ENCODE peak calls at places on chromosomes 11 and 22, in five cellular contexts. V is HL-60, W is heart right ventricle, X is CD14-positive monocyte, L is K562. F is an unnamed sample.

GRCh38 chr11:60916669-60917206 is 2.8 kb downstream of the TMEM109 start:
- DNase-seq in L (no peak), W (no peak), X (no peak), V (no peak), F (no peak)

GRCh38 chr11:59040607-59041006 is 45.5 kb upstream of the GLYATL1B start:
- DNase-seq in W (no peak), X (no peak), V (no peak), L (no peak), F (no peak)

GRCh38 chr11:73997120-73997772 is 11.6 kb downstream of the UCP3 start:
- DNase-seq in L (no peak), W (no peak), X (peak; percentile 1), V (no peak), F (no peak)

GRCh38 chr11:27100534-27100933 is 59.9 kb downstream of the BBOX1 start:
- DNase-seq in W (no peak), L (no peak), X (no peak), V (no peak), F (no peak)

GRCh38 chr11:133977067-133977681 is 20.4 kb upstream of the IGSF9B start:
- DNase-seq in W (no peak), L (no peak), X (no peak), V (no peak), F (no peak)

GRCh38 chr11:34044664-34045485 is 6.7 kb upstream of the CAPRIN1 start:
- DNase-seq in W (no peak), X (peak; percentile 80), V (no peak), L (peak; percentile 54), F (no peak)

GRCh38 chr11:15903246-15903645 is 453.1 kb downstream of the SOX6 start:
- DNase-seq in L (no peak), V (no peak), W (no peak), X (no peak), F (no peak)

GRCh38 chr22:37089451-37089850 is 20.1 kb downstream of the TMPRSS6 start:
- DNase-seq in W (no peak), V (no peak), L (no peak), X (no peak), F (no peak)

GRCh38 chr22:33851985-33852384 is 68.3 kb downstream of the LARGE1 start:
- DNase-seq in X (no peak), V (no peak), W (no peak), L (no peak), F (no peak)

GRCh38 chr11:13666708-13667107 is 1.8 kb upstream of the FAR1 start:
- DNase-seq in V (no peak), W (no peak), X (no peak), L (no peak), F (no peak)

GRCh38 chr11:44899959-44900358 is 50.7 kb downstream of the TP53I11 start:
- DNase-seq in L (peak; percentile 75), X (no peak), W (no peak), V (no peak), F (no peak)

GRCh38 chr22:38772624-38772873 is 16.8 kb upstream of the SUN2 start:
- DNase-seq in X (no peak), L (no peak), W (no peak), V (no peak), F (no peak)

GRCh38 chr11:10394229-10395100 is 60.6 kb upstream of the AMPD3 start:
- DNase-seq in L (no peak), X (no peak), V (no peak), W (no peak), F (no peak)

GRCh38 chr11:118176400-118177134 is at the start of gene SCN2B:
- DNase-seq in V (no peak), W (no peak), L (no peak), X (no peak), F (no peak)

GRCh38 chr11:5596611-5597201 is at the start of gene TRIM6:
- DNase-seq in L (peak; percentile 65), W (peak; percentile 55), X (peak; percentile 49), V (peak; percentile 28), F (no peak)

GRCh38 chr22:19117111-19117512 is 5.1 kb downstream of the DGCR2 start:
- DNase-seq in V (no peak), W (no peak), L (no peak), X (no peak), F (no peak)

GRCh38 chr22:19113429-19113828 is 8.8 kb downstream of the DGCR2 start:
- DNase-seq in V (no peak), L (no peak), X (no peak), W (no peak), F (peak; percentile 12)

GRCh38 chr22:19118601-19118880 is 3.7 kb downstream of the DGCR2 start:
- DNase-seq in V (no peak), X (no peak), W (no peak), L (no peak), F (peak; percentile 22)

GRCh38 chr22:19114984-19115552 is 7.1 kb downstream of the DGCR2 start:
- DNase-seq in X (no peak), V (no peak), W (no peak), L (peak; percentile 71), F (peak; percentile 66)

GRCh38 chr22:19115628-19116027 is 6.6 kb downstream of the DGCR2 start:
- DNase-seq in L (no peak), W (no peak), V (no peak), X (no peak), F (no peak)
- TF ChIP-seq CTCF in L (peak; percentile 56), W (no peak), V (no peak), X (no peak), F (no peak)

DNA sequence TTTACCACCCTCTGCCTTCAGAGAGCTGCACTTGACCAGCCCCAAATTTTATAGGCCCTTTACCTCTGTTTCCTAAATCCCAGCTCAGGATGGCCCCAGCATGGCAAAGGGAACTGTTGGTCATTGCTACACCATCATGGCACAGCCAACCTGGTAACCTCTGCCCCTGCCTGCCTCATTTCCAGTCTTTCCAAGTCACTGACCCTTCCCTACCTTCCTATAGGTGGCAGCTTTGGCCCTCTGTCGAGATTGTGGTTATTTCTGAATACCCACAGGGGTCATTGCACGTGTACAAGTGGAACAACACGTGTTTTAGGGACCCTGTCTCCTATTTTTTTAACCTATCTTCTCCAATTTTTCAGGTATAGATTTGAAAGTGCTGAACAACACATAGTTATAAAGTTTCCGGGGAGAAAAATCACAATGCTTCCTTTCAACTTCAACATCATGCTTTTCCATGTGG is 2.8 kb downstream of the GALNT18 start:
- DNase-seq in L (no peak), W (no peak), X (no peak), V (no peak), F (no peak)
- TF ChIP-seq CTCF in L (no peak), W (no peak), X (no peak), V (no peak), F (peak; percentile 56)

GRCh38 chr22:22877523-22878210 is 9.9 kb upstream of the IGLL5 start:
- DNase-seq in X (peak; percentile 70), V (no peak), L (peak; percentile 58), W (peak; percentile 67), F (no peak)
- TF ChIP-seq CTCF in X (peak; percentile 86), V (peak; percentile 49), L (no peak), W (peak; percentile 43), F (peak; percentile 79)

GRCh38 chr22:28442951-28443876 is 236.4 kb downstream of the TTC28 start:
- DNase-seq in X (no peak), V (no peak), W (peak; percentile 55), L (peak; percentile 5), F (no peak)

GRCh38 chr22:28441720-28442263 is 237.8 kb downstream of the TTC28 start:
- DNase-seq in L (no peak), X (no peak), W (no peak), V (no peak), F (no peak)

GRCh38 chr22:28440517-28441366 is 238.9 kb downstream of the TTC28 start:
- DNase-seq in X (no peak), V (no peak), L (no peak), W (no peak), F (no peak)

GRCh38 chr22:28444659-28445058 is 235.0 kb downstream of the TTC28 start:
- DNase-seq in W (no peak), X (no peak), V (no peak), L (no peak), F (no peak)

DNA sequence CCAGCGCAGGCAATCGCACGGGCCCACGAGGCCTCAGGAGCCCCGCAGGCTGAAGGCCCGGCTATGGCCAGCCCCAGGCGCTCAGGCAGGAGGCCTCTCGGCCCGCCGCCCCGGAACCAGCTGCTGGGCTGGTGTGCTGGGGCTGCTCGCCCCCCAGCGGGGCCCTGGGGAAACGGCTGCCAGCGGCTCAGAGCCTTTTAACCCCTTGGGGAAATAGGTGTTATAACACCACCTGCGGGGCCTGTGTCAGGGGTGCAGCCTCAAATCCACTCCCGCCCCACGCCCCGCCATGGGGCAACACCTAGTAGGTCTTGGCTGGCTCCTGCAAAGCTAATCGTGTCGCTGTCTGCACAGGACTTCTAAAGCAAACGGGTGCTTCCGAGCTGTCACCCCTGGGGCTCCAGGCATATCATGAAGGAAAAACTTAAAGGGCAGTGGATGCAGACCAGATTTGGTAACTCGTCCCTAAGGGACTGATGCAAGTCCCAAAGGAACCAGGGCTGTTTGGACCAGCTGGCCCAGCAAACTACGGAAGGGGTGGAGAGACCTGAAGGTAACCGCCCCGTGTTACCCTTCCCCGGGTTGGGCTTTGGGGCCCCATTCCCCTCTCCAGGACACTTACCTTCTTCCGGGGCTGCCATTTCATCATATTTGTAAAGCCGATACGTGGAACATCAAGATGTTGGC is 237.2 kb downstream of the TTC28 start:
- DNase-seq in W (peak; percentile 83), X (peak; percentile 63), V (no peak), L (peak; percentile 69), F (peak; percentile 94)
- TF ChIP-seq CTCF in W (peak; percentile 75), X (peak; percentile 76), V (no peak), L (peak; percentile 81), F (peak; percentile 85)

GRCh38 chr11:130471731-130472433 is 23.4 kb downstream of the ADAMTS15 start:
- DNase-seq in X (no peak), V (no peak), L (no peak), W (no peak), F (no peak)
- TF ChIP-seq CTCF in X (no peak), V (no peak), L (no peak), W (no peak), F (no peak)

GRCh38 chr11:122850076-122850631 is 11.9 kb downstream of the CRTAM start:
- DNase-seq in L (no peak), X (no peak), V (no peak), W (no peak), F (no peak)

GRCh38 chr11:122851366-122852011 is 13.2 kb downstream of the CRTAM start:
- DNase-seq in L (no peak), X (no peak), W (no peak), V (no peak), F (no peak)

GRCh38 chr11:122853971-122854446 is 15.7 kb downstream of the CRTAM start:
- DNase-seq in L (peak; percentile 36), W (no peak), X (no peak), V (no peak), F (no peak)

GRCh38 chr11:122853261-122853660 is 15.0 kb downstream of the CRTAM start:
- DNase-seq in L (no peak), X (no peak), V (no peak), W (no peak), F (no peak)

DNA sequence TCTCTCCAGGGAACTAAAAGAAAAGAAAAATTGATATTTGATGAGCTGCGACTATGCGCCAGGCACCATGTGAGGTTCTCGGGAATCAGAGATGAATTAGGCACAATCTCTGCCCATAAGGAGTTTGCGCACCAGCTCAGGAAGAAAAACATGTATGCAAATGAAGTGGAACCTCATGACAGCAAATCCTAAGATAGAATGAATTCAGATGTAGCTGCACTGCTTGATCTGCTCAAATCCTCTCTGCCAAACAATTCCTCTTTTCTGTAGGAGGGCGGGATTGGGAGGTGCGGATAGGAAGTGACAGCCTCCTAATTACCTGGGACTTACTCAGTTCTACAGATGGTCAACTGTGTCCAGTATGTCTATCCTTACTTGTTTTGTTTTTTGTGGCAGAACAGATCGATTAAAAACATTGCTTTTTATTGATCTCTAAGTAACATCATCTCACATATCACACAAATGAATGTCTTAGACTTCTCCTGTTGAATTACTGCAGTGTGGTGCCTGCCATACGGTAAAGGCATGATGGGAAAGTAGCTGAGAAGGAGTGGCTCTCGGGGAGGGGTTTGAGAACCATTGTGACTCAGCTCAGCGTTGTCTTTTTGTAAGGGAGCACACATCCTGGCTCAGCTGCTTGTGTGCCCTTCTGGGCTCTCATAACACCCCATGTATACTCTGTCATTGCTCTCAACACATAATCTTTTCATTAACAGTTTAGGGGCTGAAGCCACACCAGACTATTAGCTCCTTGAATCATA is 14.0 kb downstream of the CRTAM start:
- DNase-seq in X (no peak), V (no peak), L (no peak), W (no peak), F (no peak)
- TF ChIP-seq CTCF in X (no peak), V (no peak), L (no peak), W (no peak), F (no peak)